ENCODE peak calls at places on chromosomes 16 and 17, in nine cellular contexts. One of them, this sample, is unnamed.

GRCh38 chr16:22734313-22734869 is 79.6 kb upstream of the HS3ST2 start:
- DNase-seq in PC-9: no peak
- DNase-seq in pancreas: no peak
- DNase-seq in tibial artery: no peak
- DNase-seq in colonic mucosa: no peak
- DNase-seq in cardiac muscle cell: no peak
- DNase-seq in iPS DF 6.9: no peak
- DNase-seq in GM23338: no peak
- DNase-seq in A549: no peak
- DNase-seq in this sample: no peak

GRCh38 chr17:7191571-7192270 is 12.6 kb upstream of the ASGR1 start:
- DNase-seq in cardiac muscle cell: peak; percentile 69
- DNase-seq in A549: peak; percentile 82
- DNase-seq in PC-9: no peak
- DNase-seq in tibial artery: no peak
- DNase-seq in GM23338: peak; percentile 94
- DNase-seq in iPS DF 6.9: no peak
- DNase-seq in pancreas: no peak
- DNase-seq in colonic mucosa: peak; percentile 47
- DNase-seq in this sample: peak; percentile 79

GRCh38 chr16:85029981-85030381 is 2.4 kb downstream of the KIAA0513 start:
- DNase-seq in pancreas: no peak
- DNase-seq in iPS DF 6.9: no peak
- DNase-seq in tibial artery: no peak
- DNase-seq in A549: no peak
- DNase-seq in GM23338: no peak
- DNase-seq in colonic mucosa: no peak
- DNase-seq in cardiac muscle cell: no peak
- DNase-seq in PC-9: peak; percentile 93
- DNase-seq in this sample: peak; percentile 73

GRCh38 chr17:80431246-80432195 is 16.6 kb downstream of the ENDOV start:
- DNase-seq in colonic mucosa: no peak
- DNase-seq in A549: no peak
- DNase-seq in pancreas: no peak
- DNase-seq in GM23338: no peak
- DNase-seq in PC-9: no peak
- DNase-seq in tibial artery: peak; percentile 59
- DNase-seq in iPS DF 6.9: no peak
- DNase-seq in cardiac muscle cell: no peak
- DNase-seq in this sample: no peak

GRCh38 chr16:81431554-81432353 is 12.9 kb upstream of the CMIP start:
- DNase-seq in colonic mucosa: no peak
- DNase-seq in pancreas: no peak
- DNase-seq in tibial artery: no peak
- DNase-seq in PC-9: no peak
- DNase-seq in GM23338: no peak
- DNase-seq in iPS DF 6.9: no peak
- DNase-seq in A549: no peak
- DNase-seq in cardiac muscle cell: no peak
- DNase-seq in this sample: peak; percentile 35

GRCh38 chr17:35514561-35514960 is 22.9 kb downstream of the SLFN12L start:
- DNase-seq in pancreas: no peak
- DNase-seq in iPS DF 6.9: no peak
- DNase-seq in tibial artery: no peak
- DNase-seq in cardiac muscle cell: no peak
- DNase-seq in GM23338: no peak
- DNase-seq in colonic mucosa: no peak
- DNase-seq in PC-9: no peak
- DNase-seq in A549: no peak
- DNase-seq in this sample: no peak

GRCh38 chr17:63641678-63642077 is 19.5 kb downstream of the MAP3K3 start:
- DNase-seq in pancreas: no peak
- DNase-seq in colonic mucosa: peak; percentile 38
- DNase-seq in GM23338: no peak
- DNase-seq in iPS DF 6.9: no peak
- DNase-seq in PC-9: no peak
- DNase-seq in cardiac muscle cell: no peak
- DNase-seq in tibial artery: peak; percentile 70
- DNase-seq in A549: no peak
- DNase-seq in this sample: peak; percentile 25

GRCh38 chr17:55642741-55643140 is 79.9 kb downstream of the TMEM100 start:
- DNase-seq in iPS DF 6.9: no peak
- DNase-seq in cardiac muscle cell: no peak
- DNase-seq in tibial artery: no peak
- DNase-seq in A549: no peak
- DNase-seq in colonic mucosa: no peak
- DNase-seq in GM23338: no peak
- DNase-seq in pancreas: no peak
- DNase-seq in PC-9: no peak
- DNase-seq in this sample: no peak

GRCh38 chr16:17784073-17784472 is 313.3 kb upstream of the XYLT1 start:
- DNase-seq in iPS DF 6.9: peak; percentile 27
- DNase-seq in cardiac muscle cell: peak; percentile 88
- DNase-seq in GM23338: peak; percentile 86
- DNase-seq in colonic mucosa: no peak
- DNase-seq in A549: no peak
- DNase-seq in pancreas: no peak
- DNase-seq in tibial artery: no peak
- DNase-seq in PC-9: no peak
- DNase-seq in this sample: no peak

GRCh38 chr16:59058261-59058660 is 324.1 kb upstream of the GOT2 start:
- DNase-seq in GM23338: no peak
- DNase-seq in iPS DF 6.9: no peak
- DNase-seq in colonic mucosa: no peak
- DNase-seq in cardiac muscle cell: no peak
- DNase-seq in A549: no peak
- DNase-seq in pancreas: no peak
- DNase-seq in PC-9: no peak
- DNase-seq in tibial artery: no peak
- DNase-seq in this sample: no peak

GRCh38 chr16:578870-579405 is 9.2 kb downstream of the PIGQ start:
- DNase-seq in iPS DF 6.9: no peak
- DNase-seq in cardiac muscle cell: peak; percentile 86
- DNase-seq in tibial artery: peak; percentile 78
- DNase-seq in PC-9: no peak
- DNase-seq in GM23338: peak; percentile 93
- DNase-seq in pancreas: peak; percentile 73
- DNase-seq in colonic mucosa: peak; percentile 74
- DNase-seq in A549: peak; percentile 61
- DNase-seq in this sample: peak; percentile 73

GRCh38 chr17:77887464-77888241 is 70.8 kb upstream of the TNRC6C start:
- DNase-seq in pancreas: peak; percentile 58
- DNase-seq in tibial artery: peak; percentile 97
- DNase-seq in iPS DF 6.9: no peak
- DNase-seq in cardiac muscle cell: peak; percentile 65
- DNase-seq in colonic mucosa: peak; percentile 62
- DNase-seq in PC-9: no peak
- DNase-seq in A549: peak; percentile 68
- DNase-seq in GM23338: peak; percentile 66
- DNase-seq in this sample: peak; percentile 82

GRCh38 chr17:869067-869466 is 86.9 kb downstream of the MRM3 start:
- DNase-seq in tibial artery: peak; percentile 93
- DNase-seq in A549: no peak
- DNase-seq in pancreas: no peak
- DNase-seq in cardiac muscle cell: no peak
- DNase-seq in GM23338: no peak
- DNase-seq in iPS DF 6.9: no peak
- DNase-seq in PC-9: no peak
- DNase-seq in colonic mucosa: peak; percentile 48
- DNase-seq in this sample: peak; percentile 75

GRCh38 chr16:88768041-88768876 is 16.8 kb downstream of the PIEZO1 start:
- DNase-seq in A549: no peak
- DNase-seq in colonic mucosa: peak; percentile 55
- DNase-seq in GM23338: no peak
- DNase-seq in pancreas: peak; percentile 40
- DNase-seq in tibial artery: peak; percentile 80
- DNase-seq in PC-9: no peak
- DNase-seq in cardiac muscle cell: peak; percentile 90
- DNase-seq in iPS DF 6.9: no peak
- DNase-seq in this sample: no peak

GRCh38 chr17:64648234-64648633 is 13.9 kb downstream of the SMURF2 start:
- DNase-seq in GM23338: no peak
- DNase-seq in A549: no peak
- DNase-seq in pancreas: no peak
- DNase-seq in PC-9: no peak
- DNase-seq in tibial artery: no peak
- DNase-seq in cardiac muscle cell: no peak
- DNase-seq in iPS DF 6.9: no peak
- DNase-seq in colonic mucosa: no peak
- DNase-seq in this sample: no peak

GRCh38 chr16:25838724-25839186 is 147.0 kb downstream of the HS3ST4 start:
- DNase-seq in pancreas: peak; percentile 3
- DNase-seq in iPS DF 6.9: peak; percentile 50
- DNase-seq in A549: peak; percentile 19
- DNase-seq in cardiac muscle cell: peak; percentile 69
- DNase-seq in colonic mucosa: peak; percentile 20
- DNase-seq in tibial artery: no peak
- DNase-seq in PC-9: peak; percentile 37
- DNase-seq in GM23338: peak; percentile 90
- DNase-seq in this sample: peak; percentile 28

GRCh38 chr17:83181991-83182619 is 102.7 kb downstream of the METRNL start:
- DNase-seq in colonic mucosa: no peak
- DNase-seq in pancreas: no peak
- DNase-seq in iPS DF 6.9: no peak
- DNase-seq in cardiac muscle cell: no peak
- DNase-seq in PC-9: no peak
- DNase-seq in A549: no peak
- DNase-seq in GM23338: no peak
- DNase-seq in tibial artery: peak; percentile 62
- DNase-seq in this sample: no peak
- H3K27ac ChIP-seq in colonic mucosa: no peak overlapping the region
- H3K27ac ChIP-seq in pancreas: no peak overlapping the region
- H3K27ac ChIP-seq in iPS DF 6.9: no peak overlapping the region
- H3K27ac ChIP-seq in cardiac muscle cell: no peak overlapping the region
- H3K27ac ChIP-seq in PC-9: no peak overlapping the region
- H3K27ac ChIP-seq in A549: no peak overlapping the region
- H3K27ac ChIP-seq in GM23338: no peak overlapping the region
- H3K27ac ChIP-seq in tibial artery: no peak overlapping the region
- H3K27ac ChIP-seq in this sample: peak overlapping the region; percentile 3

GRCh38 chr17:75512946-75513666 is 2.2 kb downstream of the CASKIN2 start:
- DNase-seq in pancreas: no peak
- DNase-seq in tibial artery: no peak
- DNase-seq in colonic mucosa: no peak
- DNase-seq in A549: no peak
- DNase-seq in cardiac muscle cell: no peak
- DNase-seq in GM23338: no peak
- DNase-seq in PC-9: no peak
- DNase-seq in iPS DF 6.9: no peak
- DNase-seq in this sample: no peak

GRCh38 chr17:75515523-75516254 is at the start of gene CASKIN2:
- DNase-seq in pancreas: peak; percentile 97
- DNase-seq in colonic mucosa: peak; percentile 97
- DNase-seq in tibial artery: peak; percentile 98
- DNase-seq in PC-9: peak; percentile 71
- DNase-seq in GM23338: peak; percentile 95
- DNase-seq in A549: peak; percentile 99
- DNase-seq in cardiac muscle cell: peak; percentile 95
- DNase-seq in iPS DF 6.9: peak; percentile 67
- DNase-seq in this sample: peak; percentile 96

GRCh38 chr17:75515229-75515522 is 161 bp downstream of the CASKIN2 start:
- DNase-seq in pancreas: no peak
- DNase-seq in colonic mucosa: no peak
- DNase-seq in iPS DF 6.9: no peak
- DNase-seq in tibial artery: no peak
- DNase-seq in PC-9: no peak
- DNase-seq in A549: no peak
- DNase-seq in GM23338: no peak
- DNase-seq in cardiac muscle cell: no peak
- DNase-seq in this sample: no peak

GRCh38 chr17:75513667-75514052 is 1.7 kb downstream of the CASKIN2 start:
- DNase-seq in iPS DF 6.9: no peak
- DNase-seq in PC-9: no peak
- DNase-seq in A549: no peak
- DNase-seq in colonic mucosa: no peak
- DNase-seq in tibial artery: no peak
- DNase-seq in GM23338: no peak
- DNase-seq in cardiac muscle cell: no peak
- DNase-seq in pancreas: no peak
- DNase-seq in this sample: no peak

DNA sequence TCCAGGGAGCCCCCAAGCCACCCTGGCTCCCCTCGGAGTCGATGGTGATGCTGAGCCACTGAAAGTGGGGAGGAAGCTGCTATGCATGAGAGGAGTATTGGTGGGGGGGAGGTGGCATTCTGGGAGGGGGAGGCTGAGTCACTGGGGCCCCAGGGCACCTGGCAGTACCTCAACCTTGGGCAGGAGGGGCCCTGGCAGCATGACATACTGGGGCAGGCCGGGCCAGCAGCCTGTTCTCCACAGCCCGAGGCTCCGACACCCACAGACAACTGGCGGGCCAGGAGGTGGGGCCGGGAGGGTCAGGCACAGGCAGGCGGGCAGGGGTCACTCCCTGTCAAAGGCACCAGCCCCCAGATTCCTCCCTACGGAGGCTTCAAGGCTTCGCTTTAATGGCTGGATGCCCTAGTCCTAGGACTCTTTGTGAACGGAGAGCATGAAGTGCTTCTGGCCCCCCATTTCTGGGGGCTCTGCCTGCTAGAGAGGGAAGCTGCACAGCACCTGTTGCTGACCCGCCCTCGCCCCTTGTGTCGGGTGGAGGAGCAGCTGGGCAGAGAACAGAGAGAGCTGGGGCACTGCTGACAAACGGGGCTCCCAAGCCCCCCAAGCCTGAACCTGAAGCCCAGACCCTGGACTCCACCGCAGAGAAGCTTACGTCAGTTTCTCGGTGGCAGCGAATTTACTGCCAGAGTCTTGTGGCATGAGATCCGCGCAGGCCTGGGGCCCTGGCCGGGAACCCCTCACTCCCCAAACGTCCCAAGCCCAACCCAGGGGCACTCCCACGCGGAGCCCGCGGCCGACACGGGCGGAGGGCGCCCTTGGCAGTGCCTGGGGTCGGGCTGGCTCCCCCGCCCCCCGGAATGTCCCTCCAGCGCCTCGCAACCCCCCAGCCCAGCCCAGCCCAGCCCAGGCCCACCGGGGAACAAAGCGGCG is 773 bp downstream of the CASKIN2 start:
- DNase-seq in PC-9: peak; percentile 85
- DNase-seq in tibial artery: no peak
- DNase-seq in cardiac muscle cell: peak; percentile 56
- DNase-seq in GM23338: peak; percentile 67
- DNase-seq in pancreas: peak; percentile 69
- DNase-seq in colonic mucosa: no peak
- DNase-seq in A549: no peak
- DNase-seq in iPS DF 6.9: no peak
- DNase-seq in this sample: no peak
- H3K4me1 ChIP-seq in PC-9: peaks cover 46% of the 10 kb centered on the region
- H3K4me1 ChIP-seq in tibial artery: peaks cover 52% of the 10 kb centered on the region
- H3K4me1 ChIP-seq in cardiac muscle cell: peaks cover 26% of the 10 kb centered on the region
- H3K4me1 ChIP-seq in GM23338: peaks cover 7% of the 10 kb centered on the region
- H3K4me1 ChIP-seq in pancreas: peaks cover 19% of the 10 kb centered on the region
- H3K4me1 ChIP-seq in colonic mucosa: peaks cover 23% of the 10 kb centered on the region
- H3K4me1 ChIP-seq in A549: peaks cover 38% of the 10 kb centered on the region
- H3K4me1 ChIP-seq in iPS DF 6.9: peaks cover 10% of the 10 kb centered on the region
- H3K4me1 ChIP-seq in this sample: peaks cover 27% of the 10 kb centered on the region

GRCh38 chr16:11615756-11616447 is 29.2 kb upstream of the LITAF start:
- DNase-seq in PC-9: no peak
- DNase-seq in cardiac muscle cell: no peak
- DNase-seq in A549: no peak
- DNase-seq in GM23338: peak; percentile 90
- DNase-seq in tibial artery: no peak
- DNase-seq in iPS DF 6.9: peak; percentile 63
- DNase-seq in colonic mucosa: no peak
- DNase-seq in pancreas: no peak
- DNase-seq in this sample: no peak
- H3K27ac ChIP-seq in PC-9: peak overlapping the region; percentile 42
- H3K27ac ChIP-seq in cardiac muscle cell: no peak overlapping the region
- H3K27ac ChIP-seq in A549: peak overlapping the region; percentile 79
- H3K27ac ChIP-seq in GM23338: no peak overlapping the region
- H3K27ac ChIP-seq in tibial artery: no peak overlapping the region
- H3K27ac ChIP-seq in iPS DF 6.9: no peak overlapping the region
- H3K27ac ChIP-seq in colonic mucosa: no peak overlapping the region
- H3K27ac ChIP-seq in pancreas: no peak overlapping the region
- H3K27ac ChIP-seq in this sample: no peak overlapping the region

GRCh38 chr17:3865166-3865565 is 19.1 kb upstream of the NCBP3 start:
- DNase-seq in colonic mucosa: no peak
- DNase-seq in tibial artery: no peak
- DNase-seq in cardiac muscle cell: no peak
- DNase-seq in PC-9: no peak
- DNase-seq in GM23338: no peak
- DNase-seq in A549: no peak
- DNase-seq in iPS DF 6.9: no peak
- DNase-seq in pancreas: no peak
- DNase-seq in this sample: no peak
- H3K4me1 ChIP-seq in colonic mucosa: no peaks in the 10 kb centered on the region
- H3K4me1 ChIP-seq in tibial artery: peaks cover 7% of the 10 kb centered on the region
- H3K4me1 ChIP-seq in cardiac muscle cell: no peaks in the 10 kb centered on the region
- H3K4me1 ChIP-seq in PC-9: no peaks in the 10 kb centered on the region
- H3K4me1 ChIP-seq in GM23338: no peaks in the 10 kb centered on the region
- H3K4me1 ChIP-seq in A549: peaks cover 9% of the 10 kb centered on the region
- H3K4me1 ChIP-seq in iPS DF 6.9: no peaks in the 10 kb centered on the region
- H3K4me1 ChIP-seq in pancreas: no peaks in the 10 kb centered on the region
- H3K4me1 ChIP-seq in this sample: no peaks in the 10 kb centered on the region

This sample was measured in testis.